ENCODE peak calls at places on chromosomes 2 and 18, in ten cellular contexts. Y is CD4-positive, alpha-beta T cell; A is cardiac muscle cell; M is dorsolateral prefrontal cortex; T is MM.1S; C is heart right ventricle; S is body of pancreas; O is brain microvascular endothelial cell; I is A549; N is WERI-Rb-1. Q is an unnamed sample.

GRCh38 chr2:150234787-150235512 is 252.5 kb downstream of the RND3 start:
- DNase-seq in Y (no peak), M (no peak), T (no peak), I (no peak), A (no peak), O (peak; percentile 38), S (no peak), C (no peak), N (no peak), Q (no peak)

GRCh38 chr2:24050041-24050655 is 607 bp downstream of the FKBP1B start:
- DNase-seq in Y (peak; percentile 4), M (peak; percentile 31), C (peak; percentile 36), T (no peak), O (peak; percentile 14), A (peak; percentile 56), I (no peak), N (no peak), S (peak; percentile 41), Q (no peak)

GRCh38 chr18:74604774-74605173 is 7.1 kb downstream of the ZNF407 start:
- DNase-seq in N (no peak), C (no peak), A (peak; percentile 51), I (no peak), M (no peak), O (peak; percentile 22), Y (no peak), T (peak; percentile 47), S (no peak), Q (no peak)

GRCh38 chr2:189959450-189959849 is 103.1 kb downstream of the MSTN start:
- DNase-seq in T (no peak), S (peak; percentile 77), C (no peak), N (no peak), I (no peak), O (no peak), M (no peak), Y (no peak), A (no peak), Q (no peak)

GRCh38 chr2:5725794-5726463 is 33.7 kb downstream of the SOX11 start:
- DNase-seq in O (peak; percentile 5), S (no peak), Y (no peak), A (peak; percentile 63), N (no peak), T (no peak), C (no peak), M (no peak), I (no peak), Q (no peak)

GRCh38 chr2:215572341-215572848 is 136.5 kb upstream of the FN1 start:
- DNase-seq in O (no peak), M (no peak), Y (no peak), N (no peak), A (no peak), I (no peak), C (no peak), T (no peak), S (no peak), Q (no peak)

GRCh38 chr2:217114117-217114516 is 254.3 kb upstream of the TNP1 start:
- DNase-seq in C (no peak), M (no peak), T (no peak), O (no peak), N (no peak), S (no peak), A (no peak), Y (no peak), I (no peak), Q (no peak)

GRCh38 chr18:35611518-35611917 is 30.0 kb downstream of the GALNT1 start:
- DNase-seq in N (no peak), M (no peak), I (no peak), S (no peak), A (no peak), O (no peak), Y (no peak), C (no peak), T (no peak), Q (no peak)

GRCh38 chr2:239318790-239319189 is 82.0 kb downstream of the HDAC4 start:
- DNase-seq in A (no peak), M (no peak), N (no peak), S (no peak), I (no peak), C (no peak), Y (no peak), O (no peak), T (no peak), Q (no peak)

GRCh38 chr2:73075477-73076373 is 4.2 kb upstream of the SFXN5 start:
- DNase-seq in S (no peak), C (no peak), N (no peak), T (no peak), O (no peak), M (peak; percentile 80), I (no peak), Y (no peak), A (no peak), Q (no peak)

GRCh38 chr2:201909961-201910361 is 103.6 kb downstream of the CDK15 start:
- DNase-seq in S (no peak), C (no peak), O (peak; percentile 57), I (no peak), M (no peak), T (peak; percentile 72), Y (no peak), N (no peak), A (no peak), Q (no peak)

GRCh38 chr18:55007582-55007981 is 48.3 kb upstream of the CCDC68 start:
- DNase-seq in T (no peak), S (no peak), O (no peak), M (no peak), Y (no peak), A (no peak), C (no peak), N (no peak), I (no peak), Q (no peak)

GRCh38 chr2:15009681-15010080 is 377.2 kb downstream of the LRATD1 start:
- DNase-seq in S (no peak), C (no peak), M (no peak), N (no peak), A (no peak), I (no peak), Y (no peak), T (no peak), O (no peak), Q (no peak)

GRCh38 chr2:133235959-133236358 is 332.3 kb downstream of the NCKAP5 start:
- DNase-seq in N (no peak), T (no peak), Y (no peak), I (no peak), C (no peak), M (no peak), O (no peak), A (no peak), S (no peak), Q (no peak)

GRCh38 chr2:98086491-98087446 is at the start of gene VWA3B:
- DNase-seq in Y (no peak), I (peak; percentile 75), O (peak; percentile 47), A (peak; percentile 70), C (peak; percentile 75), M (peak; percentile 49), N (no peak), S (peak; percentile 88), T (peak; percentile 52), Q (peak; percentile 55)

GRCh38 chr2:113705982-113706523 is 50.4 kb downstream of the SLC35F5 start:
- DNase-seq in I (no peak), C (peak; percentile 22), S (no peak), T (no peak), A (no peak), N (no peak), Y (no peak), O (no peak), M (no peak), Q (no peak)

GRCh38 chr2:45874324-45874723 is 222.8 kb downstream of the PRKCE start:
- DNase-seq in Y (no peak), O (no peak), M (peak; percentile 21), S (peak; percentile 96), C (peak; percentile 76), I (no peak), A (no peak), N (peak; percentile 62), T (no peak), Q (no peak)

GRCh38 chr18:63765837-63766236 is 9.4 kb upstream of the SERPINB7 start:
- DNase-seq in Y (no peak), M (no peak), I (no peak), T (no peak), O (no peak), N (no peak), A (no peak), S (no peak), C (no peak), Q (no peak)
- TF ChIP-seq CTCF in Y (no peak), M (no peak), I (no peak), T (no peak), O (no peak), N (no peak), A (no peak), S (no peak), C (no peak), Q (no peak)

DNA sequence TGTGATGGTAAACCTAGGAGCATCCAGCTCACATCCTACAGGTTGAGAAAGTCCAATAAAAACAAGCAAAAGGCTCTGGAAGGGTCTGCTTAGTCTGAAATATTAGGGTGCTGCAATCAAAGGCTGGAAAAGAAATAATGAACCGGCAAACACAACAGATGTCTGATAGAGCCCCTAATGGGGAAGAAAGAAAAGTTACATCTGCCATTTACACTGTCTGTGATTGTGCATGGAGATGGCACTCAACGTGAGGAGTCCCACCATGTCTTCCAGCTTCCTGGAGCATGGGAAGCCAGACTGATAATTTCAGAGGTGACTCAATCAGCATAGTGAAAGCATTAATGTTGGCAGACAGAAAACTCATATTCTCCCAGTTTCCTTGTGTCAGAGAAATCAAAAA is 307.8 kb downstream of the EPHA4 start:
- DNase-seq in N (no peak), M (no peak), O (no peak), C (no peak), T (no peak), I (peak; percentile 2), S (no peak), A (no peak), Y (no peak), Q (no peak)
- TF ChIP-seq CTCF in N (peak; percentile 12), M (no peak), O (peak; percentile 45), C (no peak), T (no peak), I (no peak), S (no peak), A (no peak), Y (no peak), Q (no peak)

DNA sequence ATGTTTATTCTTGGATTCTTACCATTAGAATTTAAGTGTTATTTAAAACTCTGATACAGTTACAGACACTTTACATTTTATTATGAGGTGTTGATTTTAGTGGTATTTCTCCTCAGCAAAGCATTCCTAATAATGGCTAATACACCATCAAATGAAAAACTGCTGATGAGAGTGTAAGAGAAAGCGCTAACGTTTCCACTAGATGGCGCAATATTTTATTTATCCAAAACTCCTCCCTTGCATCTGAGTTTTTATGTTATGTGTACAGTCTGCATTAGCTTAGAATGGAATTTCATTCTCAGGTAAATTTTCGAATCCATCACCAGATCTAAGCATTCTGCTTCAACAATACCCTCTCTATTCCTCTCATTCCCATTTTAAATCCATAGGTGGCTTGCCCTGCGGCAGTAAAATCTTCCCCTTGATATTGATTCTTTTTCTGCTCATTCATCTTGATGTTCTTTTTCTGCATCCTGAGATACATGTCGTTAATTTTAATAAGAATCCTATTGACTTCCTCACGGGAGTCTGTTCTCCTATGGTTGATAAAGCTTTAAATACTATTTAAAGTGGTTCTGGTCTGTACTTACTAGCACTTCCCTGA is 53.9 kb downstream of the PRKRA start:
- DNase-seq in A (peak; percentile 70), S (no peak), I (peak; percentile 15), Y (no peak), T (peak; percentile 71), O (peak; percentile 36), N (no peak), M (no peak), C (no peak), Q (no peak)
- TF ChIP-seq CTCF in A (peak; percentile 64), S (peak; percentile 59), I (peak; percentile 79), Y (peak; percentile 76), T (peak; percentile 72), O (peak; percentile 55), N (peak; percentile 45), M (peak; percentile 77), C (peak; percentile 74), Q (peak; percentile 84)

GRCh38 chr2:161414385-161415040 is 1.6 kb upstream of the TBR1 start:
- DNase-seq in O (no peak), N (peak; percentile 75), Y (no peak), S (no peak), T (no peak), C (peak; percentile 27), A (peak; percentile 67), I (peak; percentile 29), M (no peak), Q (no peak)
- TF ChIP-seq CTCF in O (peak; percentile 39), N (peak; percentile 55), Y (no peak), S (no peak), T (no peak), C (no peak), A (peak; percentile 17), I (no peak), M (no peak), Q (no peak)